ENCODE peak calls at places on chromosomes 5 and 9, in seven cellular contexts. M is IMR-90, K is mesenchymal stem cell, F is neuronal stem cell, B is H1, P is H9, Q is mesendoderm. Z is an unnamed sample.
A peak's percentile ranks its signal among the peaks of the same experiment; 100 is the strongest.

GRCh38 chr9:6692891-6693361 is 47.4 kb upstream of the GLDC start:
- DNase-seq in M (no peak), P (peak; percentile 73), Q (peak; percentile 59), K (no peak), B (no peak), F (no peak), Z (no peak)

GRCh38 chr9:136968333-136969127 is 8.8 kb upstream of the PTGDS start:
- DNase-seq in M (no peak), K (no peak), P (no peak), B (no peak), Q (no peak), F (no peak), Z (no peak)

GRCh38 chr9:12843735-12844134 is 68.9 kb downstream of the LURAP1L start:
- DNase-seq in P (no peak), Q (no peak), F (no peak), K (peak; percentile 47), M (peak; percentile 88), B (no peak), Z (no peak)

GRCh38 chr5:18354828-18355227 is 720.6 kb downstream of the TAF11L14 start:
- DNase-seq in K (no peak), Q (no peak), M (no peak), P (no peak), B (no peak), F (no peak), Z (no peak)

GRCh38 chr5:94505327-94506080 is 112.9 kb downstream of the KIAA0825 start:
- DNase-seq in B (no peak), F (no peak), P (no peak), Q (no peak), K (no peak), M (no peak), Z (no peak)

GRCh38 chr5:139675825-139676224 is 27.7 kb downstream of the CXXC5 start:
- DNase-seq in K (no peak), P (no peak), B (no peak), M (no peak), Q (no peak), F (no peak), Z (no peak)

GRCh38 chr9:80191108-80191507 is 619.3 kb downstream of the TLE4 start:
- DNase-seq in P (no peak), F (no peak), B (no peak), Q (no peak), M (peak; percentile 57), K (no peak), Z (no peak)

GRCh38 chr9:99112750-99113417 is 8.0 kb downstream of the TGFBR1 start:
- DNase-seq in P (no peak), Q (peak; percentile 43), F (no peak), B (no peak), K (no peak), M (no peak), Z (no peak)

GRCh38 chr5:135194573-135195266 is 160.7 kb upstream of the PITX1 start:
- DNase-seq in B (no peak), K (peak; percentile 9), M (peak; percentile 46), F (no peak), Q (no peak), P (no peak), Z (no peak)

GRCh38 chr5:109038209-109038840 is 290.6 kb downstream of the FER start:
- DNase-seq in B (no peak), M (peak; percentile 56), P (no peak), K (peak; percentile 44), F (no peak), Q (no peak), Z (no peak)

GRCh38 chr9:108057421-108058136 is 568.0 kb upstream of the KLF4 start:
- DNase-seq in K (peak; percentile 96), F (no peak), Q (no peak), B (no peak), P (no peak), M (peak; percentile 98), Z (peak; percentile 44)

GRCh38 chr9:137550241-137550621 is at the start of gene PNPLA7:
- DNase-seq in P (peak; percentile 86), Q (peak; percentile 90), B (peak; percentile 81), M (peak; percentile 43), F (peak; percentile 51), K (peak; percentile 90), Z (peak; percentile 88)

GRCh38 chr5:145636396-145636795 is 198.7 kb downstream of the PRELID2 start:
- DNase-seq in K (no peak), P (no peak), F (no peak), Q (no peak), B (no peak), M (no peak), Z (peak; percentile 53)

GRCh38 chr5:69004127-69004526 is 89.7 kb upstream of the SLC30A5 start:
- DNase-seq in M (no peak), F (no peak), P (no peak), K (no peak), Q (no peak), B (no peak), Z (no peak)

GRCh38 chr5:29367176-29367833 is 1826.2 kb upstream of the CDH6 start:
- DNase-seq in F (peak; percentile 18), Q (peak; percentile 50), K (no peak), P (no peak), M (no peak), B (no peak), Z (no peak)

GRCh38 chr5:59746261-59746765 is 147.2 kb downstream of the PDE4D start:
- DNase-seq in Q (no peak), F (no peak), M (peak; percentile 6), K (peak; percentile 69), B (no peak), P (no peak), Z (no peak)

GRCh38 chr5:143400541-143401252 is 2.8 kb downstream of the NR3C1 start:
- DNase-seq in K (no peak), M (peak; percentile 60), F (no peak), P (no peak), B (no peak), Q (no peak), Z (no peak)

GRCh38 chr9:86142973-86143372 is 43.6 kb upstream of the GOLM1 start:
- DNase-seq in M (no peak), Q (no peak), B (no peak), K (no peak), F (no peak), P (no peak), Z (no peak)

GRCh38 chr5:82413302-82414042 is 135.3 kb upstream of the RPS23 start:
- DNase-seq in P (no peak), K (peak; percentile 75), M (peak; percentile 83), B (no peak), Q (no peak), F (no peak), Z (no peak)

GRCh38 chr9:72038408-72038807 is 22.0 kb downstream of the C9orf57 start:
- DNase-seq in P (no peak), Q (no peak), M (no peak), K (no peak), F (no peak), B (no peak), Z (no peak)

GRCh38 chr5:180832638-180833068 is 28.4 kb downstream of the ZFP62 start:
- DNase-seq in F (no peak), M (no peak), B (no peak), P (no peak), Q (no peak), K (no peak), Z (no peak)

GRCh38 chr5:151022511-151023018 is 2.2 kb downstream of the GPX3 start:
- DNase-seq in K (no peak), M (no peak), B (no peak), F (no peak), P (no peak), Q (no peak), Z (peak; percentile 55)
- H3K4ac ChIP-seq in K (no peak overlapping the region), M (no peak overlapping the region), B (no peak overlapping the region), F (no peak overlapping the region), P (no peak overlapping the region), Q (no peak overlapping the region), Z (no peak overlapping the region)

DNA sequence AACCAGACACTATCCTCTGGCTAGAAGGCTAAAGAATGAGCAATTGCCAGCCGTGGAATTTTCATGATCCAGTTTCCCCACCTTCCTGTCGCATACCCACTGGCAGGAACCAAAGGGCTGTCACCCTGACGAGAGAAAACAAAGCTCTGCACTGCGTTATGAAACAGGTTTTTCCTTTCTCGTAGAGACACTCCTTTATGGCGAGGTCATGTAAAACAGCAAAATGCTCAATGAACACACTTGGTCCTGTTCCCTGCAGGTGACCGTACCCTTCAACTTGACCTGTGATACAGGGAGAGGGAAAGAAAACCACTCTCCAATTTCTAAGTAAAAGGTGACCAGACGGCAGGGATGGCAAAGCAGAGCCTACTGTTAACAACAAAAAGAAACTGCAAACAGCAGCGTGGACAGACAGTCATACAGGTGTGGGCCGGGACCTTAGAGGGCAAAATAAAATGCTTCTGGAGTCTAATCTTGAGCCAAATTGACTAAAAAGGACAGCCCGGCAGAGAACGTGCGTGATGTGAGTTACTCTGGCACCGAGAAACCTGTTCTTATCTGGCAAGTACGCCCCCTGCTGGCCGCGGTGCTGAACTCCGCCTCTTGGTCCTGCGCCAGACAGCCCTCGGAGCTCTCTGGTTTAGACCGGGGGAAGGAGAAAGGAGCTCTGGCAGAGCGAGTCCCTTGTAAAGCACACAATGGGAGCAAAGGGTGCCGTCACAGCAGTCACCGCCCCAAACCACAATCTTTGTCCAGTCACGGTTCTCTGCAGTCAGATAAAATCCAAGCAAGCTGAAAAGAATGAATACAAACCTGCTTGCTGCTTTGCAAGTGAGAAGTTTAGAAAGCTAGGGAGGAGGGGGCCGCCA is 98.9 kb downstream of the EFNA5 start:
- DNase-seq in K (peak; percentile 88), B (peak; percentile 98), M (peak; percentile 84), P (peak; percentile 95), Q (peak; percentile 97), F (peak; percentile 95), Z (peak; percentile 99)
- H3K27ac ChIP-seq in K (peak overlapping the region; percentile 37), B (no peak overlapping the region), M (no peak overlapping the region), P (no peak overlapping the region), Q (no peak overlapping the region), F (no peak overlapping the region), Z (peak overlapping the region; percentile 35)

GRCh38 chr5:403995-404394 is 39.0 kb upstream of the EXOC3 start:
- DNase-seq in Q (no peak), B (no peak), F (no peak), M (no peak), P (no peak), K (no peak), Z (no peak)
- H3K4me1 ChIP-seq in Q (no peaks in the 10 kb centered on the region), B (peaks cover 12% of the 10 kb centered on the region), F (peaks cover 12% of the 10 kb centered on the region), M (peaks cover 32% of the 10 kb centered on the region), P (no peaks in the 10 kb centered on the region), K (peaks cover 16% of the 10 kb centered on the region), Z (peaks cover 14% of the 10 kb centered on the region)

DNA sequence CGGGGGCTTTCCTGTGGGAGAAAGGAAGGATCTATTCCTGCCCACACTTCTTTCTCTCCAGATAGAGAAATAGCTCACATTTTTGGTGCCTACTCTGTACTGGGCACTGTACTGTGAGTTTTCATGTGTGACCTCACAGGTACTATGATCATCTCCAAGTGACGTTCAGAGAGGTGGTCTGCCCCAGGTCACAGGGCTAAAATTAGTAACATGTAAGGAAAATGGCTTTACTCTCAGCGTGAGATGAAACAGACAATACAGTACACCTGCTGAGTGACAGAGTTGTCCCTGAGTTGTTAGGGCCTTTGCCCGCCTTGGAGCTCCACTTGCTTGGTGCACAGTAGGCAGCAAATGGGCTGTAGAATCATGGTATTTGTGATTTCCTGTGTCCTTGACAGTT is 306.1 kb upstream of the DMRT1 start:
- DNase-seq in K (no peak), B (no peak), F (no peak), Q (no peak), M (no peak), P (no peak), Z (no peak)
- H3K4ac ChIP-seq in K (no peak overlapping the region), B (no peak overlapping the region), F (no peak overlapping the region), Q (no peak overlapping the region), M (no peak overlapping the region), P (no peak overlapping the region), Z (no peak overlapping the region)

Z was measured in trophoblast cell.